ENCODE peak calls at places on chromosomes 13 and 19, in six cellular contexts. One of them, this sample, is unnamed.

GRCh38 chr13:83975668-83976165 is 93.4 kb upstream of the SLITRK1 start:
- DNase-seq in mucosa of descending colon: no peak
- DNase-seq in glutamatergic neuron: no peak
- DNase-seq in DND-41: no peak
- DNase-seq in left ventricle myocardium inferior: no peak
- DNase-seq in cardiac muscle cell: no peak
- DNase-seq in this sample: no peak

GRCh38 chr19:12801466-12802266 is at the start of the genes PRDX2 and THSD8:
- DNase-seq in mucosa of descending colon: peak
- DNase-seq in glutamatergic neuron: peak
- DNase-seq in DND-41: peak
- DNase-seq in left ventricle myocardium inferior: peak
- DNase-seq in cardiac muscle cell: peak
- DNase-seq in this sample: peak

GRCh38 chr19:47447470-47448359 is 24.0 kb downstream of the SLC8A2 start:
- DNase-seq in mucosa of descending colon: peak
- DNase-seq in glutamatergic neuron: peak
- DNase-seq in DND-41: peak
- DNase-seq in left ventricle myocardium inferior: peak
- DNase-seq in cardiac muscle cell: peak
- DNase-seq in this sample: no peak

GRCh38 chr13:48121733-48122132 is 26.8 kb upstream of the MED4 start:
- DNase-seq in mucosa of descending colon: no peak
- DNase-seq in glutamatergic neuron: no peak
- DNase-seq in DND-41: no peak
- DNase-seq in left ventricle myocardium inferior: no peak
- DNase-seq in cardiac muscle cell: peak
- DNase-seq in this sample: no peak

GRCh38 chr19:489418-490196 is 6.7 kb upstream of the MADCAM1 start:
- DNase-seq in mucosa of descending colon: no peak
- DNase-seq in glutamatergic neuron: peak
- DNase-seq in DND-41: peak
- DNase-seq in left ventricle myocardium inferior: no peak
- DNase-seq in cardiac muscle cell: peak
- DNase-seq in this sample: no peak

GRCh38 chr19:38387550-38388309 is at the start of gene GGN:
- DNase-seq in mucosa of descending colon: peak
- DNase-seq in glutamatergic neuron: peak
- DNase-seq in DND-41: peak
- DNase-seq in left ventricle myocardium inferior: peak
- DNase-seq in cardiac muscle cell: peak
- DNase-seq in this sample: peak

GRCh38 chr19:7748756-7749155 is 1.4 kb upstream of the CD209 start:
- DNase-seq in mucosa of descending colon: no peak
- DNase-seq in glutamatergic neuron: no peak
- DNase-seq in DND-41: no peak
- DNase-seq in left ventricle myocardium inferior: no peak
- DNase-seq in cardiac muscle cell: no peak
- DNase-seq in this sample: no peak

GRCh38 chr19:49362048-49362925 is at the start of gene TEAD2:
- DNase-seq in mucosa of descending colon: peak
- DNase-seq in glutamatergic neuron: peak
- DNase-seq in DND-41: no peak
- DNase-seq in left ventricle myocardium inferior: peak
- DNase-seq in cardiac muscle cell: peak
- DNase-seq in this sample: peak

GRCh38 chr13:45257638-45258338 is 56.9 kb upstream of the KCTD4 start:
- DNase-seq in mucosa of descending colon: no peak
- DNase-seq in glutamatergic neuron: no peak
- DNase-seq in DND-41: no peak
- DNase-seq in left ventricle myocardium inferior: no peak
- DNase-seq in cardiac muscle cell: no peak
- DNase-seq in this sample: no peak

GRCh38 chr19:5253403-5254110 is 87.1 kb downstream of the PTPRS start:
- DNase-seq in mucosa of descending colon: no peak
- DNase-seq in glutamatergic neuron: no peak
- DNase-seq in DND-41: no peak
- DNase-seq in left ventricle myocardium inferior: no peak
- DNase-seq in cardiac muscle cell: no peak
- DNase-seq in this sample: no peak

GRCh38 chr13:40506592-40507446 is 159.6 kb downstream of the FOXO1 start:
- DNase-seq in mucosa of descending colon: no peak
- DNase-seq in glutamatergic neuron: no peak
- DNase-seq in DND-41: no peak
- DNase-seq in left ventricle myocardium inferior: no peak
- DNase-seq in cardiac muscle cell: no peak
- DNase-seq in this sample: no peak

GRCh38 chr13:33258437-33259193 is 26.9 kb downstream of the STARD13 start:
- DNase-seq in mucosa of descending colon: no peak
- DNase-seq in glutamatergic neuron: no peak
- DNase-seq in DND-41: no peak
- DNase-seq in left ventricle myocardium inferior: no peak
- DNase-seq in cardiac muscle cell: no peak
- DNase-seq in this sample: no peak

GRCh38 chr13:46609726-46610125 is 56.8 kb downstream of the LRCH1 start:
- DNase-seq in mucosa of descending colon: no peak
- DNase-seq in glutamatergic neuron: peak
- DNase-seq in DND-41: peak
- DNase-seq in left ventricle myocardium inferior: no peak
- DNase-seq in cardiac muscle cell: no peak
- DNase-seq in this sample: no peak

GRCh38 chr13:72141845-72142470 is 275.0 kb upstream of the DACH1 start:
- DNase-seq in mucosa of descending colon: no peak
- DNase-seq in glutamatergic neuron: no peak
- DNase-seq in DND-41: no peak
- DNase-seq in left ventricle myocardium inferior: no peak
- DNase-seq in cardiac muscle cell: no peak
- DNase-seq in this sample: no peak

GRCh38 chr13:100497394-100497793 is 91.2 kb downstream of the GGACT start:
- DNase-seq in mucosa of descending colon: no peak
- DNase-seq in glutamatergic neuron: no peak
- DNase-seq in DND-41: no peak
- DNase-seq in left ventricle myocardium inferior: no peak
- DNase-seq in cardiac muscle cell: no peak
- DNase-seq in this sample: no peak

GRCh38 chr19:51727349-51727880 is 3.6 kb upstream of the HAS1 start:
- DNase-seq in mucosa of descending colon: no peak
- DNase-seq in glutamatergic neuron: no peak
- DNase-seq in DND-41: no peak
- DNase-seq in left ventricle myocardium inferior: no peak
- DNase-seq in cardiac muscle cell: no peak
- DNase-seq in this sample: no peak

GRCh38 chr13:42991892-42992584 is at the start of gene EPSTI1:
- DNase-seq in mucosa of descending colon: peak
- DNase-seq in glutamatergic neuron: peak
- DNase-seq in DND-41: peak
- DNase-seq in left ventricle myocardium inferior: peak
- DNase-seq in cardiac muscle cell: peak
- DNase-seq in this sample: peak

GRCh38 chr13:72931311-72931710 is 127.5 kb upstream of the KLF5 start:
- DNase-seq in mucosa of descending colon: no peak
- DNase-seq in glutamatergic neuron: no peak
- DNase-seq in DND-41: no peak
- DNase-seq in left ventricle myocardium inferior: no peak
- DNase-seq in cardiac muscle cell: no peak
- DNase-seq in this sample: no peak

GRCh38 chr13:29081036-29081435 is 260.9 kb downstream of the MTUS2 start:
- DNase-seq in mucosa of descending colon: no peak
- DNase-seq in glutamatergic neuron: no peak
- DNase-seq in DND-41: peak
- DNase-seq in left ventricle myocardium inferior: no peak
- DNase-seq in cardiac muscle cell: no peak
- DNase-seq in this sample: no peak

GRCh38 chr19:6260912-6261636 is 18.7 kb downstream of the MLLT1 start:
- DNase-seq in mucosa of descending colon: peak
- DNase-seq in glutamatergic neuron: peak
- DNase-seq in DND-41: peak
- DNase-seq in left ventricle myocardium inferior: no peak
- DNase-seq in cardiac muscle cell: no peak
- DNase-seq in this sample: no peak

GRCh38 chr13:90205911-90206310 is 1141.6 kb upstream of the MIR17HG start:
- DNase-seq in mucosa of descending colon: no peak
- DNase-seq in glutamatergic neuron: no peak
- DNase-seq in DND-41: no peak
- DNase-seq in left ventricle myocardium inferior: no peak
- DNase-seq in cardiac muscle cell: no peak
- DNase-seq in this sample: no peak

GRCh38 chr13:90201198-90201597 is 1146.3 kb upstream of the MIR17HG start:
- DNase-seq in mucosa of descending colon: no peak
- DNase-seq in glutamatergic neuron: no peak
- DNase-seq in DND-41: no peak
- DNase-seq in left ventricle myocardium inferior: no peak
- DNase-seq in cardiac muscle cell: peak
- DNase-seq in this sample: no peak

GRCh38 chr13:90201676-90202425 is 1145.6 kb upstream of the MIR17HG start:
- DNase-seq in mucosa of descending colon: no peak
- DNase-seq in glutamatergic neuron: no peak
- DNase-seq in DND-41: no peak
- DNase-seq in left ventricle myocardium inferior: no peak
- DNase-seq in cardiac muscle cell: peak
- DNase-seq in this sample: no peak

GRCh38 chr13:90205081-90205480 is 1142.4 kb upstream of the MIR17HG start:
- DNase-seq in mucosa of descending colon: no peak
- DNase-seq in glutamatergic neuron: no peak
- DNase-seq in DND-41: no peak
- DNase-seq in left ventricle myocardium inferior: no peak
- DNase-seq in cardiac muscle cell: no peak
- DNase-seq in this sample: no peak
- TF ChIP-seq CTCF in mucosa of descending colon: no peak
- TF ChIP-seq CTCF in glutamatergic neuron: no peak
- TF ChIP-seq CTCF in DND-41: no peak
- TF ChIP-seq CTCF in left ventricle myocardium inferior: no peak
- TF ChIP-seq CTCF in cardiac muscle cell: no peak
- TF ChIP-seq CTCF in this sample: no peak

GRCh38 chr19:19149402-19149801 is 11.1 kb upstream of the TMEM161A start:
- DNase-seq in mucosa of descending colon: no peak
- DNase-seq in glutamatergic neuron: no peak
- DNase-seq in DND-41: no peak
- DNase-seq in left ventricle myocardium inferior: no peak
- DNase-seq in cardiac muscle cell: no peak
- DNase-seq in this sample: no peak

GRCh38 chr19:19154768-19155494 is 15.1 kb downstream of the MEF2B start:
- DNase-seq in mucosa of descending colon: no peak
- DNase-seq in glutamatergic neuron: no peak
- DNase-seq in DND-41: no peak
- DNase-seq in left ventricle myocardium inferior: no peak
- DNase-seq in cardiac muscle cell: no peak
- DNase-seq in this sample: no peak

GRCh38 chr19:19151418-19151817 is 13.1 kb upstream of the TMEM161A start:
- DNase-seq in mucosa of descending colon: no peak
- DNase-seq in glutamatergic neuron: no peak
- DNase-seq in DND-41: no peak
- DNase-seq in left ventricle myocardium inferior: no peak
- DNase-seq in cardiac muscle cell: no peak
- DNase-seq in this sample: no peak

GRCh38 chr19:19155495-19156219 is 14.4 kb downstream of the MEF2B start:
- DNase-seq in mucosa of descending colon: no peak
- DNase-seq in glutamatergic neuron: no peak
- DNase-seq in DND-41: no peak
- DNase-seq in left ventricle myocardium inferior: no peak
- DNase-seq in cardiac muscle cell: no peak
- DNase-seq in this sample: no peak

GRCh38 chr19:19152668-19153384 is 14.5 kb upstream of the TMEM161A start:
- DNase-seq in mucosa of descending colon: no peak
- DNase-seq in glutamatergic neuron: no peak
- DNase-seq in DND-41: no peak
- DNase-seq in left ventricle myocardium inferior: no peak
- DNase-seq in cardiac muscle cell: no peak
- DNase-seq in this sample: no peak
- TF ChIP-seq CTCF in mucosa of descending colon: no peak
- TF ChIP-seq CTCF in glutamatergic neuron: no peak
- TF ChIP-seq CTCF in DND-41: no peak
- TF ChIP-seq CTCF in left ventricle myocardium inferior: no peak
- TF ChIP-seq CTCF in cardiac muscle cell: no peak
- TF ChIP-seq CTCF in this sample: no peak

DNA sequence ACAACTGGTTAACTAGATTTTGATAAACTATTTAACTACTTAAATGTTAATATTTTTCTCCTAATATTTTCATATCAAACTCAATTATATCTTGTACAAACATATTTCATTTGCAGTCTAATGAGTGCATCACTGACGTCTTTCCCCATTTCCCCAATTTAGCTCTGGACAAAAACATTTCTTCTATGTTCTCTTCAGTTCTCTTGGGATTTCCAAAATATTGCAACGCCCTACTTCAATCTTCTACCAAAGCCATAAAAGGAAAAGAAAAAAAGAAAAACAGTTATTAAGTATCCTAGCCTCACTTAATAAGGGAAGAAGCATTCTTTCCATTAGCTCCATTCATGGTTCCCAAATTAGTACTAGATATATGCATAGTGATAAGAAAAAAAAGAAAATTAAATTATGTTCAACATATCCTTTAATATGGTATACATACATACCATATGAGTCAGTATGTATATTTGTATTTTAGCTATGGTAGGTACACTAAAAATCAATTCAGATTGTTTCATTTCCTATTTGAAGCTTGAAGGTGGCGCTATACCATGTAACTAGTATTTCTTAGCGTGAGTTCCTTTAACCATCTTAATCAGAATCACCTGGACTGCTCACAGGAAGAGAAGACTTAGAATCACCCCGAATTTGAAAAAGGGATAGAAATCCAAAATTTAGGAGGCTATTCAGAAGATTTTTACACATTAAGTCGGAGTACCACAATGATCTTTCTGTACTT is 9.9 kb downstream of the FBXL3 start:
- DNase-seq in mucosa of descending colon: no peak
- DNase-seq in glutamatergic neuron: no peak
- DNase-seq in DND-41: no peak
- DNase-seq in left ventricle myocardium inferior: no peak
- DNase-seq in cardiac muscle cell: no peak
- DNase-seq in this sample: no peak
- TF ChIP-seq CTCF in mucosa of descending colon: no peak
- TF ChIP-seq CTCF in glutamatergic neuron: no peak
- TF ChIP-seq CTCF in DND-41: no peak
- TF ChIP-seq CTCF in left ventricle myocardium inferior: no peak
- TF ChIP-seq CTCF in cardiac muscle cell: no peak
- TF ChIP-seq CTCF in this sample: no peak

DNA sequence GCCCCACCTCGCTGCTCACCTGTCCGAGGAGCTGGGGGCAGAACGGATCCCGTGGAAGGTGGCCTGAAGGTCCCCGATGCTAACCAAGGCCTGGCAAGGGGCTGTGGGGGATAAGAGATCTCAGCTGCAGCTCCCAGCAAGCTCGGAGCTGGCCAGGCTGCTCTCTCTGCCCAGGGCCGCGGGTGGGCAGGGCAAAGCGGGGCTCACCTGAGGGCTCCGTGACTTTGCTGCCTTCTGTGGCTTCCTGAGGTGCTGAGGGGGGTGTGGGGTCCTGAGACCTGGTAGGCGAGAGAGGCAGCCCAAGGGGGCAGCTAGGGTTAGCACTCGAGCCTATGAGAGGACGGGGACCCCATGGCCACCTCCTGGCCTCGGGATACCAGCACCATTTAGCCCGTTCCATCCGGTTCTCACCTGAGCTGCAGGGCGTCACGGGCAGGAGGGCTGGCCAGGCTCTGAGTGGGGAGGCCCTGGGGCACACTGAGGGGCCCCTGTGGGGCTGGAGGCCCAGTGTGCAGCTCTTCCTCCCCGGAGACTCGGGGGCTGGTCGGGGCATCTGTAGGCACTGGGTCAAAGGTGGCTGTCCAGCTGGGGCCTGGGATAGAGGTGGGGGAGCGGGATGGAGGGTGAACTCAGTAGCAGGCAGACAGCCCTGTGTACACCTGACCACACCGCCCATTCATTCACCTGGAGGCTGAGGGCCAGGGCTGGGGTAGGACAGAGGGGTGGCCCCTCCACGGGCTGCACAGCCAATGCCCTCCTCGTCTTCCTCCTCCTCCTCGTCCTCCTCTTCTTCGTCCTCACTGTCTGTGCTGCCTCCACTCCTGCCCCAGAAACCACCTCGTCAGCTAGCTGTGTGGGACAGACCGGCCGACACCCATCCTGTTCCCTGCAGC is 3.1 kb upstream of the TMEM86B start:
- DNase-seq in mucosa of descending colon: no peak
- DNase-seq in glutamatergic neuron: no peak
- DNase-seq in DND-41: no peak
- DNase-seq in left ventricle myocardium inferior: no peak
- DNase-seq in cardiac muscle cell: no peak
- DNase-seq in this sample: no peak
- TF ChIP-seq CTCF in mucosa of descending colon: no peak
- TF ChIP-seq CTCF in glutamatergic neuron: no peak
- TF ChIP-seq CTCF in DND-41: no peak
- TF ChIP-seq CTCF in left ventricle myocardium inferior: no peak
- TF ChIP-seq CTCF in cardiac muscle cell: no peak
- TF ChIP-seq CTCF in this sample: no peak